ENCODE peak calls at places on chromosomes 5 and 9, in five cellular contexts. K is Karpas-422, Z is mucosa of gallbladder, D is DMS 273 treated with DMSO at 0.1 percent for 48 hours, M is AML-193. G is an unnamed sample.

GRCh38 chr9:94853887-94854286 is 127.4 kb downstream of the AOPEP start:
- DNase-seq in K (no peak), Z (peak; percentile 47), D (no peak), M (no peak), G (no peak)

GRCh38 chr5:126777257-126777973 is 479 bp downstream of the LMNB1 start:
- DNase-seq in K (peak; percentile 87), Z (peak; percentile 49), D (peak; percentile 23), M (peak; percentile 33), G (peak; percentile 13)

GRCh38 chr5:60102961-60103683 is 209.6 kb upstream of the PDE4D start:
- DNase-seq in K (no peak), Z (no peak), D (no peak), M (no peak), G (no peak)

GRCh38 chr5:53479656-53480473 is 564 bp upstream of the FST start:
- DNase-seq in K (no peak), Z (peak; percentile 33), D (peak; percentile 24), M (no peak), G (no peak)

GRCh38 chr9:120877276-120878034 is 467 bp upstream of the PHF19 start:
- DNase-seq in K (peak; percentile 93), Z (peak; percentile 52), D (no peak), M (peak; percentile 50), G (no peak)

GRCh38 chr9:109815366-109815947 is 35.5 kb downstream of the PALM2AKAP2 start:
- DNase-seq in K (no peak), Z (no peak), D (no peak), M (no peak), G (no peak)

GRCh38 chr5:71978216-71978615 is 129.1 kb upstream of the MAP1B start:
- DNase-seq in K (no peak), Z (no peak), D (no peak), M (no peak), G (no peak)

GRCh38 chr9:119961774-119962408 is 592.7 kb upstream of the BRINP1 start:
- DNase-seq in K (peak; percentile 72), Z (peak; percentile 16), D (no peak), M (no peak), G (no peak)

GRCh38 chr5:10192309-10192708 is 57.4 kb downstream of the ATPSCKMT start:
- DNase-seq in K (no peak), Z (no peak), D (no peak), M (no peak), G (no peak)

GRCh38 chr9:122133263-122133983 is 26.2 kb downstream of the NDUFA8 start:
- DNase-seq in K (no peak), Z (no peak), D (no peak), M (no peak), G (no peak)

GRCh38 chr5:157464518-157465171 is 4.6 kb downstream of the NIPAL4 start:
- DNase-seq in K (no peak), Z (peak; percentile 27), D (no peak), M (peak; percentile 71), G (no peak)

GRCh38 chr9:88772602-88773001 is 218.7 kb upstream of the S1PR3 start:
- DNase-seq in K (no peak), Z (no peak), D (no peak), M (no peak), G (no peak)

GRCh38 chr5:43073597-43074546 is 33.8 kb upstream of the ANXA2R start:
- DNase-seq in K (peak; percentile 87), Z (no peak), D (peak; percentile 10), M (peak; percentile 43), G (peak; percentile 29)

GRCh38 chr5:81590498-81591384 is 160.2 kb downstream of the SSBP2 start:
- DNase-seq in K (no peak), Z (no peak), D (no peak), M (no peak), G (no peak)

GRCh38 chr9:16062542-16063240 is 509.8 kb downstream of the CCDC171 start:
- DNase-seq in K (no peak), Z (no peak), D (no peak), M (no peak), G (no peak)

GRCh38 chr9:133520121-133520835 is 4.5 kb downstream of the MYMK start:
- DNase-seq in K (no peak), Z (no peak), D (no peak), M (no peak), G (no peak)

GRCh38 chr9:79335987-79336386 is 235.8 kb upstream of the TLE4 start:
- DNase-seq in K (no peak), Z (no peak), D (no peak), M (no peak), G (no peak)

GRCh38 chr5:82363524-82363923 is 85.4 kb upstream of the RPS23 start:
- DNase-seq in K (no peak), Z (no peak), D (no peak), M (no peak), G (no peak)

GRCh38 chr5:40906351-40906751 is 2.9 kb upstream of the C7 start:
- DNase-seq in K (no peak), Z (no peak), D (no peak), M (no peak), G (no peak)

GRCh38 chr5:177366528-177367322 is 9.0 kb downstream of the RGS14 start:
- DNase-seq in K (peak; percentile 73), Z (peak; percentile 92), D (no peak), M (no peak), G (no peak)

GRCh38 chr9:137973829-137974416 is 96.3 kb downstream of the CACNA1B start:
- DNase-seq in K (no peak), Z (no peak), D (no peak), M (no peak), G (no peak)

GRCh38 chr5:56854920-56855319 is 39.6 kb downstream of the MAP3K1 start:
- DNase-seq in K (no peak), Z (no peak), D (no peak), M (no peak), G (no peak)

GRCh38 chr5:78530342-78531096 is 118.1 kb downstream of the LHFPL2 start:
- DNase-seq in K (no peak), Z (no peak), D (no peak), M (no peak), G (no peak)

GRCh38 chr9:110582156-110582555 is 2.6 kb upstream of the SVEP1 start:
- DNase-seq in K (no peak), Z (no peak), D (no peak), M (no peak), G (no peak)

GRCh38 chr5:68271124-68271523 is 55.6 kb downstream of the PIK3R1 start:
- DNase-seq in K (no peak), Z (no peak), D (no peak), M (no peak), G (no peak)

GRCh38 chr5:113446358-113446927 is 11.7 kb upstream of the TSSK1B start:
- DNase-seq in K (no peak), Z (no peak), D (peak; percentile 53), M (no peak), G (no peak)

GRCh38 chr9:83294816-83295215 is 231.9 kb upstream of the RASEF start:
- DNase-seq in K (no peak), Z (no peak), D (no peak), M (no peak), G (no peak)

GRCh38 chr9:70494221-70494620 is 79.8 kb upstream of the KLF9 start:
- DNase-seq in K (no peak), Z (no peak), D (no peak), M (peak; percentile 46), G (no peak)

GRCh38 chr5:82538339-82539034 is 260.3 kb upstream of the RPS23 start:
- DNase-seq in K (no peak), Z (no peak), D (no peak), M (no peak), G (no peak)

GRCh38 chr9:110143969-110144545 is 63.9 kb downstream of the C9orf152 start:
- DNase-seq in K (peak; percentile 82), Z (no peak), D (no peak), M (no peak), G (no peak)

GRCh38 chr5:107557051-107557658 is 113.6 kb downstream of the EFNA5 start:
- DNase-seq in K (no peak), Z (no peak), D (no peak), M (no peak), G (no peak)

GRCh38 chr5:53319306-53319705 is 161.1 kb upstream of the FST start:
- DNase-seq in K (no peak), Z (no peak), D (no peak), M (no peak), G (no peak)

GRCh38 chr9:129568560-129569505 is 52.1 kb downstream of the C9orf50 start:
- DNase-seq in K (no peak), Z (peak; percentile 82), D (no peak), M (no peak), G (no peak)

GRCh38 chr9:469672-470040 is 255.0 kb downstream of the DOCK8 start:
- DNase-seq in K (no peak), Z (no peak), D (peak; percentile 4), M (no peak), G (no peak)

GRCh38 chr5:42889311-42889933 is 77.7 kb upstream of the SELENOP start:
- DNase-seq in K (peak; percentile 90), Z (peak; percentile 84), D (peak; percentile 9), M (peak; percentile 65), G (peak; percentile 16)

GRCh38 chr5:95440825-95441224 is 49.7 kb downstream of the FAM81B start:
- DNase-seq in K (no peak), Z (no peak), D (no peak), M (no peak), G (no peak)

GRCh38 chr9:94757158-94757557 is 30.7 kb downstream of the AOPEP start:
- DNase-seq in K (no peak), Z (no peak), D (no peak), M (no peak), G (no peak)

G was measured in activated CD4-positive, CD25-positive, alpha-beta regulatory T cell treated with anti-CD3 and anti-CD28 coated beads, Interleukin-2, amount 50 U/mL, for 16 hours.